ENCODE peak calls at places on chromosomes 7 and 10, in four cellular contexts. O is lower leg skin, K is GM12892, V is Peyer's patch. N is an unnamed sample.

GRCh38 chr7:75611557-75612178 is 119.5 kb downstream of the SPDYE5 start:
- DNase-seq in O (peak; percentile 90), K (no peak), V (no peak), N (peak; percentile 10)

GRCh38 chr7:151025924-151026671 is 1.8 kb upstream of the ATG9B start:
- DNase-seq in O (no peak), K (no peak), V (no peak), N (no peak)

GRCh38 chr10:35458500-35459448 is 122.5 kb downstream of the CCNY start:
- DNase-seq in O (no peak), K (no peak), V (no peak), N (no peak)

GRCh38 chr7:39946693-39947092 is 3.4 kb upstream of the CDK13 start:
- DNase-seq in O (no peak), K (no peak), V (no peak), N (no peak)

GRCh38 chr7:23938937-23939552 is 229.0 kb downstream of the STK31 start:
- DNase-seq in O (no peak), K (peak; percentile 7), V (no peak), N (peak; percentile 12)

GRCh38 chr10:36736311-36736710 is 389.1 kb upstream of the ANKRD30A start:
- DNase-seq in O (no peak), K (no peak), V (no peak), N (no peak)

GRCh38 chr10:107163904-107164861 is at the start of gene SORCS1:
- DNase-seq in O (no peak), K (no peak), V (no peak), N (no peak)

GRCh38 chr10:91909178-91909677 is at the start of gene FGFBP3:
- DNase-seq in O (no peak), K (no peak), V (no peak), N (no peak)

GRCh38 chr10:122303271-122304053 is 32.4 kb downstream of the BTBD16 start:
- DNase-seq in O (no peak), K (no peak), V (no peak), N (no peak)

GRCh38 chr10:128500642-128501041 is 374.4 kb upstream of the MKI67 start:
- DNase-seq in O (no peak), K (no peak), V (no peak), N (no peak)

GRCh38 chr7:86846494-86847190 is 202.9 kb downstream of the GRM3 start:
- DNase-seq in O (no peak), K (no peak), V (no peak), N (no peak)

DNA sequence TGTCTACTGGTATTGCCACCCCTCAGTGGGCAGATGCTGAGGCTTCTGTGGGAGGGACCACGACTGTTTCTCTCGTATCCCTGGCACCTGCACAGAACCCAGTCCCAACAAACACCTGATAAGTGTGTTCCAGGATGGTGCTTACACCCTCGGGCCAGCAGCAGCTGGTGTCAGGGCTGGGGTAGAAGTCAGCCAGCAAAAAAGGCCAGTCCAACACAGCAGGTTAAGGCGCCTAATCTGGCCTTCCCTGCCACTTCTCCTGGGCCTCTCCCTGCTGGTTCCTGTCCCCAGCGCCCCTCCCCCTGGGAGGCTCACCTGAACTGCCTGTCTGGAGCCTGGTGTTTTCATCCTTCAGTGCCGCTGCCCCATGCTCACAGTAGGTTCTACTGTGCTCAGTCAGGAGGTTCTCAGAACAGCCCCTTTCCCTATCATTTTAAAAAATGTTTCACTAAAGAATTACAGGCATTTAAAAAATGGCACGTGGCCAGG is 20.0 kb downstream of the PODXL start:
- DNase-seq in O (peak; percentile 78), K (no peak), V (no peak), N (no peak)
- TF ChIP-seq POLR2A in O (no peak), K (no peak), V (no peak), N (no peak)

DNA sequence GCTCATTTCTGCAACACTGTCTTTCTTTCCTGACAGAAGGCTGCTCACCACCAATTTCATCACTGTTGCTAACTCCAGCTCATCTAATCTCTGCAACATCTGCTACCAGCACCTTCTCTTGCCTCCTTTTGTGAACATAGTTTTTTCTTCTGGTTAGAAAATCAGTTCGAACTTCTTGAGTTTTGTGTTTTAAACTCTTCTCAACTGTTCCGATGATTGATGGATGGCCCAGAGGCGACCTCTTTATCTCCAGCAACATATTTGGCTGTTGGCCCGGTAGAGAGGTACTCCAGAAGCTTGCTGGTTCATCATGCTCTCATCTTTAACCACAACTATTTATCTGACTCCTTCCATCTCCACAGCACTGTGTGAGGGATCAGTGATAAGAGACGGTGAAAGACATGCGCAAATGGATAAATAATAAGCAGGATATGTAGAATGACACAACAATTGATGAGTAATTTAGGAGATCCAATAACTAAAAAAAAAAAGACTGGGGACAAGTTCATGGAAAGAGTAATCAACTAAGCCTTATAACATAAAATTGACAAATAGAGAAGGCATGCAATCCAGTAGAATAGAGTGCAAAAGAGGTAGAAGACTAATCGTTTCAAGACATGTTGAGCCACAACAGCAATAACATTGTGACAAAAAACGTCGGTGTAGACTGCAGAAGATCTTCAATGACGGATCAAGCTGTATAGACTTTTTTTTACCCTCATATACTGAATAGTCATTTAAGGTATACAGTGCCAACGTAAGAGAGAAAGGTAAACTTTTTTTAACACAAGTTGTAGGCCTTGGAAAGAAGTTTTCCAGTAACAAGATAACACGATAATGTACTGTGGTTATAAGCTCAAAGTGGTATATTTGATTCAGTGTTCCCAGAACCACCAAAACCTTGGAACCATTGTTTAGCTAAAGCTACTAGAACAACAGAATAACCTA is 152.2 kb downstream of the CRPPA start:
- DNase-seq in O (no peak), K (no peak), V (no peak), N (no peak)
- TF ChIP-seq POLR2A in O (no peak), K (no peak), V (no peak), N (no peak)

DNA sequence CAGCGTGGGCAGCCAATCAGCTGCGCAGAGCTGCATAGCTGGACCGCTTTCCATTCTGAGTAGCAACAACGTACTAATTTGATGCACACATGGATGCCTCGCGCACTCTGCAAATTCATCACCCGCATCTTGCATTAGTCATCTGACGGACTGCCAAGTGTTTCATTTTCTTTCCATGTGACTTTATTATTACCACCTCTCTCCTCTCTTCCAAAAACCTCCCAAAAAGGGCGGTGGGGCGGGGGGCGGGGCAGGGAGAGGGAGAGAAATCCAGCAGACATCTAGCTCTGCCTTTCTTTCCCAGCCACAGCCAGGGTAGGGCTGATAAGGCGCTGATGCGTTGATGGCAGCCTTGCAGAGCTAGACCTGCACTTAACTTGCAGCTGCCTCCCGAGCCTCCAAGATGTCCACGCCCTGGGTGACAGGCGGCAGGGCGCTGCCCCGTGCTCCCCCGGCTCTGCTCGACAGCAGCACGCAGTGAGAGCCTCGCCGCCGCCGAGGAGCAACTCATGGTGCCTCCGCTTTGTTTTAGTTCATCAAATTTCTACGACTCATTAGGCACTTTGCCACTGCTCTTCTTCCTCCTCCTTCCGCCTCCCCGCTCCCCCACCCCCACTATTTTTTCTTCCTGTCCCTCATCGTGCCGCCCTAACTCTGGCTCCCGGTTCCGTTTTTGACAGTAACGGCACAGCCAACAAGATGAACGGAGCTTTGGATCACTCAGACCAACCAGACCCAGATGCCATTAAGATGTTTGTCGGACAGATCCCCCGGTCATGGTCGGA is 147.3 kb downstream of the CELF2 start:
- DNase-seq in O (peak; percentile 92), K (no peak), V (peak; percentile 83), N (peak; percentile 34)
- TF ChIP-seq POLR2A in O (no peak), K (peak; percentile 51), V (peak; percentile 16), N (peak; percentile 4)

GRCh38 chr10:31134303-31134928 is 102.8 kb upstream of the ZNF438 start:
- DNase-seq in O (no peak), K (no peak), V (no peak), N (no peak)

GRCh38 chr10:31132681-31133239 is 101.1 kb upstream of the ZNF438 start:
- DNase-seq in O (no peak), K (no peak), V (no peak), N (no peak)

GRCh38 chr10:31133251-31133627 is 101.6 kb upstream of the ZNF438 start:
- DNase-seq in O (no peak), K (no peak), V (no peak), N (no peak)

GRCh38 chr10:31136386-31136785 is 104.7 kb upstream of the ZNF438 start:
- DNase-seq in O (no peak), K (no peak), V (no peak), N (no peak)

DNA sequence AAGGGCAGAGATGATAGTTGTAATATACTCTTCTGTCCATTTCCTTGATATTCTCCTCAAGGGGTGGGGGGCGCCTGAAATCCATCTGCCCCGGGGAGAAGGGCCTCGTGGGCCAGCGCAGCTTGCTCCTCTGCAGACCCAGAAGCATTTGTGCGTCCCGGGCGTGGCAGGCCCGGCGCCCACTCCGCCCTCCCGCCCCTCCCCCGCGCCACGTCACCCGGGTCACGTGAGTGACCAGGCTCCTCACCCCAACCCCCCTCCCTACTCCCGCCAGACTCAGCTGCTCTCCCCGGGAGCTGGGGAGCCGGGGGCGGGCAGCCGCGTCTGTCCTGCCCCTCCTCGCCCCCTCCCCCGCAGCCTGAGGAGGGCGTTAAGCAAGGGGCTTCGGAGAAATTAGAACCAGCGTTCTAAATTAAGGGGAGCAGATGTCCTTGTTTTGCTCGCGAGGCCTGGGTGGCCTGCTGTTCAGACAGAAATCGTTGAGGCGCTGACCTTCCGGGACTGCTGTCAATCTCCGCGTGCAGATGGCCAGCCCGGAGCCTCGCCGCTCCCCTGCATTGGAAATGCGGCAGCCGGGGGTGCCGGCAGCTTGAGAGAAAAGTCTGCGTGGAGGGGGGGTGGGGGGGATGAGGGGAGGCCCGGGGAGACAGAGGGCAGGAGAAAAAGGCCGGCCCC is 102.1 kb upstream of the ZNF438 start:
- DNase-seq in O (peak; percentile 95), K (peak; percentile 75), V (peak; percentile 78), N (peak; percentile 40)
- TF ChIP-seq POLR2A in O (no peak), K (no peak), V (peak; percentile 35), N (peak; percentile 12)

GRCh38 chr10:6180480-6181110 is 22.1 kb upstream of the PFKFB3 start:
- DNase-seq in O (no peak), K (no peak), V (no peak), N (no peak)

GRCh38 chr10:6179078-6179477 is 23.7 kb upstream of the PFKFB3 start:
- DNase-seq in O (no peak), K (no peak), V (no peak), N (no peak)

GRCh38 chr10:6177880-6178281 is 24.9 kb upstream of the PFKFB3 start:
- DNase-seq in O (no peak), K (no peak), V (no peak), N (no peak)

GRCh38 chr10:6176691-6177231 is 26.0 kb upstream of the PFKFB3 start:
- DNase-seq in O (no peak), K (no peak), V (no peak), N (no peak)

DNA sequence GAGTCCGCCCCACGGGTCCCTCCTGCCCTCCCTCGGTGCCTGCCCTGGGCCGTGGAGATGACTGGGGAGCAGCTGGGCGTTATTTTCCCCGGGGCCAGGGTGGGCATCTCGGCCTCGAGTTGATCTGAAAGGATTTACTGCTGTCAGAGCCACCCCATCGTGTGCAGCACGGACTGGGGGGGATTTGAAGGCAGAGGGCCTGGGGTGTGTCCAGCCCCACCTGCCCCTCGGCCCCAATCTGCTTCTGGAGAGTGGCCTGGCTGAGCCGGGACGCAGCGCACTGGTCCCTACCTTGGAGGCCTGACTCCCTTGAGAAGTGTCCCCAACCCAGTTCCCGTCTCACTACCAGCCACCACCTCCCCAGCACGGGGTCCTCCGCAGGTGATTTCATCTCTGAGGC is 24.2 kb upstream of the PFKFB3 start:
- DNase-seq in O (no peak), K (no peak), V (no peak), N (no peak)
- TF ChIP-seq POLR2A in O (no peak), K (no peak), V (no peak), N (no peak)